ENCODE peak calls at places on chromosomes 12 and 14, in four cellular contexts. G, J, X and D are unnamed samples.
A peak's percentile ranks its signal among the peaks of the same experiment; 100 is the strongest.

GRCh38 chr12:26318661-26319068 is 123.3 kb downstream of the SSPN start:
- DNase-seq in X (peak; percentile 2), J (peak; percentile 33), G (no peak), D (peak; percentile 89)

GRCh38 chr14:100882991-100883788 is 20.3 kb downstream of the RTL1 start:
- DNase-seq in G (no peak), J (no peak), X (no peak), D (no peak)

GRCh38 chr14:23299186-23299521 is 3.5 kb downstream of the PPP1R3E start:
- DNase-seq in J (no peak), X (no peak), G (no peak), D (no peak)

GRCh38 chr12:121796855-121797751 is 3.6 kb upstream of the RHOF start:
- DNase-seq in X (peak; percentile 79), J (peak; percentile 93), G (peak; percentile 98), D (peak; percentile 83)

GRCh38 chr12:29921307-29921706 is 137.6 kb upstream of the TMTC1 start:
- DNase-seq in X (no peak), G (no peak), J (peak; percentile 51), D (peak; percentile 26)

GRCh38 chr14:70896317-70896716 is 10.9 kb upstream of the PCNX1 start:
- DNase-seq in G (no peak), J (no peak), X (no peak), D (no peak)

GRCh38 chr12:6074979-6075585 is 49.4 kb downstream of the VWF start:
- DNase-seq in J (no peak), X (no peak), G (peak; percentile 64), D (no peak)

GRCh38 chr12:6167327-6168280 is 32.6 kb upstream of the CD9 start:
- DNase-seq in J (no peak), X (no peak), G (no peak), D (peak; percentile 99)

GRCh38 chr12:122886851-122887816 is 8.8 kb downstream of the VPS37B start:
- DNase-seq in G (no peak), X (no peak), J (no peak), D (peak; percentile 76)

GRCh38 chr12:70756118-70756517 is 118.9 kb upstream of the PTPRB start:
- DNase-seq in G (no peak), J (no peak), X (no peak), D (peak; percentile 20)

GRCh38 chr14:80381964-80382363 is 170.7 kb upstream of the DIO2 start:
- DNase-seq in J (no peak), X (no peak), G (no peak), D (no peak)

GRCh38 chr12:78863482-78864427 is 819 bp upstream of the SYT1 start:
- DNase-seq in G (peak; percentile 90), X (peak; percentile 50), J (peak; percentile 91), D (peak; percentile 39)

GRCh38 chr14:97282210-97282609 is 485.0 kb downstream of the VRK1 start:
- DNase-seq in G (no peak), J (no peak), X (no peak), D (no peak)

GRCh38 chr12:71607494-71608330 is 55.9 kb downstream of the ZFC3H1 start:
- DNase-seq in X (no peak), J (no peak), G (no peak), D (no peak)

GRCh38 chr12:81668475-81668874 is 90.7 kb downstream of the PPFIA2 start:
- DNase-seq in G (no peak), J (peak; percentile 66), X (no peak), D (peak; percentile 43)

GRCh38 chr12:47017041-47017713 is 62.2 kb upstream of the PCED1B start:
- DNase-seq in J (no peak), X (no peak), G (no peak), D (no peak)

GRCh38 chr12:21502164-21502496 is 541 bp downstream of the GOLT1B start:
- DNase-seq in J (no peak), G (no peak), X (no peak), D (peak; percentile 34)

GRCh38 chr14:95432152-95433093 is 84.0 kb downstream of the SYNE3 start:
- DNase-seq in X (no peak), J (peak; percentile 60), G (peak; percentile 75), D (peak; percentile 6)

GRCh38 chr12:21607701-21608100 is 3.1 kb upstream of the GYS2 start:
- DNase-seq in J (peak; percentile 37), X (no peak), G (no peak), D (peak; percentile 33)

GRCh38 chr12:2408262-2408661 is 355.5 kb downstream of the CACNA1C start:
- DNase-seq in X (no peak), J (no peak), G (no peak), D (no peak)

GRCh38 chr12:114434341-114434740 is 28.4 kb upstream of the TBX5 start:
- DNase-seq in J (no peak), X (no peak), G (no peak), D (peak; percentile 67)
- H4K5ac ChIP-seq in J (no peak overlapping the region), X (no peak overlapping the region), G (no peak overlapping the region), D (no peak overlapping the region)

DNA sequence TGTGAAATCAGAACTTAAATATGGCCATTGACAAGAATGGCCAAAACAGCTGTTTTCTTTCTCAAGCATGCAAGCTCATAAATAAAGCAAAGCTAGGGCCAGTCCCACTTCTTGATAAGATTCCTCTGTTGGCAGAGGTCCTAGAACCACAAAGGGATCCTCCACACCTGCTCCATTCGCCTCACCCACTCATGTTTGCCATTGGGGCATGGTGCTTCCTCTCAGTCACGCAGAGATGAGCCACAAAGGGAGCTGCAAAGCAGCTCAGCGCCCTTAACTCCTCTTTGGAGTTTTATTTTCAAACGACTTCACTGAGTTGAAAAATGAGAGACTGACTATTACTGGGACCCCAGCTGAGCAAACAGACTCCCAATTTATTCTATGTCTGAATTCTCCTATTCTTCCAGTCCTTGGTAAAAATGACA is 16.6 kb downstream of the MANSC1 start:
- DNase-seq in X (no peak), G (no peak), J (no peak), D (peak; percentile 92)
- H4K5ac ChIP-seq in X (no peak overlapping the region), G (no peak overlapping the region), J (no peak overlapping the region), D (no peak overlapping the region)

GRCh38 chr12:42221722-42222121 is 16.3 kb downstream of the YAF2 start:
- DNase-seq in X (no peak), G (no peak), J (no peak), D (no peak)
- H4K5ac ChIP-seq in X (no peak overlapping the region), G (no peak overlapping the region), J (no peak overlapping the region), D (no peak overlapping the region)

DNA sequence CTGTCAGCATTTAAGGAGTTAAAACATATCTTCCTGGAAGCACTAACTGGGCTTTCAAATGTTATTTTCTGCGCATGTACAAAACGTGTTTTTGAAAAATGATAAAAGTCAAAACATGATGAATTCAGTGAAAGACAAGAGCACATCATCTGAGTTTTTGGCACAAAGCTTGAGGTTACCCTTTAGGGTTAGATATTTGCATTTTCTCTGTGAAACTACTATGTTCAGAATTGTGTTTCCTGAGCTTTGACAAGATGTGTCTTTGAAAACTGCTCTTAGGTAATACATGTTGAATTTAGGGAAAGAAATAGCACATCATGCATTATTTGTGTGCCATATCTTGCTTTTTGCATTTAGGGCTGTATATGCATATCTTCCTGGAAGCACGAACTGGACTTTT is 79.0 kb downstream of the ASCL4 start:
- DNase-seq in X (no peak), J (no peak), G (no peak), D (no peak)
- H4K5ac ChIP-seq in X (no peak overlapping the region), J (no peak overlapping the region), G (no peak overlapping the region), D (no peak overlapping the region)

GRCh38 chr12:56530390-56531055 is 8.9 kb downstream of the RBMS2 start:
- DNase-seq in G (no peak), X (no peak), J (no peak), D (peak; percentile 41)

GRCh38 chr12:56528836-56529235 is 7.2 kb downstream of the RBMS2 start:
- DNase-seq in X (no peak), J (no peak), G (no peak), D (peak; percentile 55)

DNA sequence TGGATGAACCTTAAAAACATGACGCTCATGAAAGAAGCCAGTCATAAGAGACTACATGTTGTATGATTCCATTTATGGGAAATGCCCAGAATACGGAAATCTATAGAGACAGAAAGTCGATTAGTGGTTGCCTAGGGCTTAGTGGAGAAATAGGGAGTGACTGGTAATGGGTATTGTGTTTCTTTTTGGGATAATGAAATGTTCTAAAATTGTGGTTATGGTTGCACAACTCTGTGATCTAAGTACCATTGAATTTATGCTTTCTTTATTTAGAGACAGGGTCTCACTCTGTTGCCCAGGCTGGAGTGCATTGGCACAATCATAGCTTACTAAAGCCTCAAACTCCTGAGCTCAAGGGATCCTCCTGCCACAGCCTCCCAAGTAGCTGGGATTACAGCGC is 8.0 kb downstream of the RBMS2 start:
- DNase-seq in X (no peak), G (no peak), J (no peak), D (no peak)
- H4K5ac ChIP-seq in X (no peak overlapping the region), G (no peak overlapping the region), J (no peak overlapping the region), D (peak overlapping the region; percentile 32)